ENCODE peak calls at places on chromosome 1, in eight cellular contexts. One of them, this sample, is unnamed.

GRCh38 chr1:168583571-168583970 is 7.2 kb downstream of the XCL1 start:
- DNase-seq in epithelial cell of esophagus: peak
- DNase-seq in endothelial cell: no peak
- DNase-seq in AG20443: no peak
- DNase-seq in Panc1: no peak
- DNase-seq in GM03348: no peak
- DNase-seq in fibroblast of mammary gland: no peak
- DNase-seq in SHP77 treated with DMSO at 0.1 percent for 48 hours: no peak
- DNase-seq in this sample: no peak

GRCh38 chr1:61244114-61244513 is 161.8 kb downstream of the NFIA start:
- DNase-seq in epithelial cell of esophagus: peak
- DNase-seq in endothelial cell: no peak
- DNase-seq in AG20443: peak
- DNase-seq in Panc1: no peak
- DNase-seq in GM03348: peak
- DNase-seq in fibroblast of mammary gland: peak
- DNase-seq in SHP77 treated with DMSO at 0.1 percent for 48 hours: no peak
- DNase-seq in this sample: no peak

GRCh38 chr1:116534014-116534739 is 36.6 kb downstream of the CD58 start:
- DNase-seq in epithelial cell of esophagus: no peak
- DNase-seq in endothelial cell: no peak
- DNase-seq in AG20443: no peak
- DNase-seq in Panc1: no peak
- DNase-seq in GM03348: no peak
- DNase-seq in fibroblast of mammary gland: no peak
- DNase-seq in SHP77 treated with DMSO at 0.1 percent for 48 hours: no peak
- DNase-seq in this sample: no peak

GRCh38 chr1:111538343-111539035 is 35.1 kb upstream of the ADORA3 start:
- DNase-seq in epithelial cell of esophagus: no peak
- DNase-seq in endothelial cell: no peak
- DNase-seq in AG20443: peak
- DNase-seq in Panc1: no peak
- DNase-seq in GM03348: peak
- DNase-seq in fibroblast of mammary gland: peak
- DNase-seq in SHP77 treated with DMSO at 0.1 percent for 48 hours: no peak
- DNase-seq in this sample: no peak

GRCh38 chr1:39955547-39956539 is 898 bp downstream of the MFSD2A start:
- DNase-seq in epithelial cell of esophagus: peak
- DNase-seq in endothelial cell: no peak
- DNase-seq in AG20443: peak
- DNase-seq in Panc1: no peak
- DNase-seq in GM03348: peak
- DNase-seq in fibroblast of mammary gland: peak
- DNase-seq in SHP77 treated with DMSO at 0.1 percent for 48 hours: peak
- DNase-seq in this sample: no peak

GRCh38 chr1:51990478-51990965 is at the start of gene RAB3B:
- DNase-seq in epithelial cell of esophagus: peak
- DNase-seq in endothelial cell: peak
- DNase-seq in AG20443: peak
- DNase-seq in Panc1: no peak
- DNase-seq in GM03348: peak
- DNase-seq in fibroblast of mammary gland: peak
- DNase-seq in SHP77 treated with DMSO at 0.1 percent for 48 hours: peak
- DNase-seq in this sample: no peak

GRCh38 chr1:84505167-84506001 is 802 bp upstream of the SPATA1 start:
- DNase-seq in epithelial cell of esophagus: peak
- DNase-seq in endothelial cell: no peak
- DNase-seq in AG20443: peak
- DNase-seq in Panc1: no peak
- DNase-seq in GM03348: peak
- DNase-seq in fibroblast of mammary gland: peak
- DNase-seq in SHP77 treated with DMSO at 0.1 percent for 48 hours: peak
- DNase-seq in this sample: no peak

GRCh38 chr1:25223471-25223870 is 8.8 kb downstream of the SYF2 start:
- DNase-seq in epithelial cell of esophagus: peak
- DNase-seq in endothelial cell: no peak
- DNase-seq in AG20443: no peak
- DNase-seq in Panc1: no peak
- DNase-seq in GM03348: peak
- DNase-seq in fibroblast of mammary gland: no peak
- DNase-seq in SHP77 treated with DMSO at 0.1 percent for 48 hours: no peak
- DNase-seq in this sample: no peak

GRCh38 chr1:202189919-202190715 is 3.5 kb upstream of the LGR6 start:
- DNase-seq in epithelial cell of esophagus: no peak
- DNase-seq in endothelial cell: peak
- DNase-seq in AG20443: no peak
- DNase-seq in Panc1: no peak
- DNase-seq in GM03348: no peak
- DNase-seq in fibroblast of mammary gland: no peak
- DNase-seq in SHP77 treated with DMSO at 0.1 percent for 48 hours: no peak
- DNase-seq in this sample: no peak

GRCh38 chr1:207414606-207415108 is 39.5 kb upstream of the CR2 start:
- DNase-seq in epithelial cell of esophagus: no peak
- DNase-seq in endothelial cell: no peak
- DNase-seq in AG20443: no peak
- DNase-seq in Panc1: no peak
- DNase-seq in GM03348: no peak
- DNase-seq in fibroblast of mammary gland: no peak
- DNase-seq in SHP77 treated with DMSO at 0.1 percent for 48 hours: no peak
- DNase-seq in this sample: no peak

GRCh38 chr1:17365271-17365670 is 6.7 kb upstream of the PADI6 start:
- DNase-seq in epithelial cell of esophagus: peak
- DNase-seq in endothelial cell: no peak
- DNase-seq in AG20443: no peak
- DNase-seq in Panc1: no peak
- DNase-seq in GM03348: no peak
- DNase-seq in fibroblast of mammary gland: no peak
- DNase-seq in SHP77 treated with DMSO at 0.1 percent for 48 hours: no peak
- DNase-seq in this sample: no peak

GRCh38 chr1:45802343-45803298 is 791 bp upstream of the MAST2 start:
- DNase-seq in epithelial cell of esophagus: peak
- DNase-seq in endothelial cell: peak
- DNase-seq in AG20443: peak
- DNase-seq in Panc1: peak
- DNase-seq in GM03348: peak
- DNase-seq in fibroblast of mammary gland: peak
- DNase-seq in SHP77 treated with DMSO at 0.1 percent for 48 hours: peak
- DNase-seq in this sample: peak

GRCh38 chr1:110508038-110508437 is 10.9 kb downstream of the KCNA10 start:
- DNase-seq in epithelial cell of esophagus: peak
- DNase-seq in endothelial cell: peak
- DNase-seq in AG20443: peak
- DNase-seq in Panc1: no peak
- DNase-seq in GM03348: peak
- DNase-seq in fibroblast of mammary gland: no peak
- DNase-seq in SHP77 treated with DMSO at 0.1 percent for 48 hours: no peak
- DNase-seq in this sample: no peak

GRCh38 chr1:55547441-55547840 is 332.3 kb upstream of the USP24 start:
- DNase-seq in epithelial cell of esophagus: no peak
- DNase-seq in endothelial cell: no peak
- DNase-seq in AG20443: no peak
- DNase-seq in Panc1: no peak
- DNase-seq in GM03348: no peak
- DNase-seq in fibroblast of mammary gland: peak
- DNase-seq in SHP77 treated with DMSO at 0.1 percent for 48 hours: no peak
- DNase-seq in this sample: no peak

GRCh38 chr1:162371611-162372010 is 5.0 kb downstream of the SPATA46 start:
- DNase-seq in epithelial cell of esophagus: peak
- DNase-seq in endothelial cell: no peak
- DNase-seq in AG20443: no peak
- DNase-seq in Panc1: no peak
- DNase-seq in GM03348: no peak
- DNase-seq in fibroblast of mammary gland: no peak
- DNase-seq in SHP77 treated with DMSO at 0.1 percent for 48 hours: no peak
- DNase-seq in this sample: no peak

GRCh38 chr1:206004269-206004800 is 1.1 kb upstream of the RAB7B start:
- DNase-seq in epithelial cell of esophagus: peak
- DNase-seq in endothelial cell: no peak
- DNase-seq in AG20443: no peak
- DNase-seq in Panc1: no peak
- DNase-seq in GM03348: no peak
- DNase-seq in fibroblast of mammary gland: no peak
- DNase-seq in SHP77 treated with DMSO at 0.1 percent for 48 hours: no peak
- DNase-seq in this sample: no peak

GRCh38 chr1:112872551-112872962 is 83.4 kb downstream of the SLC16A1 start:
- DNase-seq in epithelial cell of esophagus: no peak
- DNase-seq in endothelial cell: no peak
- DNase-seq in AG20443: no peak
- DNase-seq in Panc1: no peak
- DNase-seq in GM03348: no peak
- DNase-seq in fibroblast of mammary gland: no peak
- DNase-seq in SHP77 treated with DMSO at 0.1 percent for 48 hours: no peak
- DNase-seq in this sample: no peak

GRCh38 chr1:68269637-68270430 is 37.5 kb upstream of the WLS start:
- DNase-seq in epithelial cell of esophagus: peak
- DNase-seq in endothelial cell: no peak
- DNase-seq in AG20443: peak
- DNase-seq in Panc1: peak
- DNase-seq in GM03348: peak
- DNase-seq in fibroblast of mammary gland: peak
- DNase-seq in SHP77 treated with DMSO at 0.1 percent for 48 hours: no peak
- DNase-seq in this sample: no peak

GRCh38 chr1:1144122-1144842 is 28.4 kb upstream of the C1orf159 start:
- DNase-seq in epithelial cell of esophagus: peak
- DNase-seq in endothelial cell: no peak
- DNase-seq in AG20443: no peak
- DNase-seq in Panc1: no peak
- DNase-seq in GM03348: no peak
- DNase-seq in fibroblast of mammary gland: no peak
- DNase-seq in SHP77 treated with DMSO at 0.1 percent for 48 hours: peak
- DNase-seq in this sample: no peak

GRCh38 chr1:146012703-146013565 is 8.6 kb downstream of the HJV start:
- DNase-seq in epithelial cell of esophagus: peak
- DNase-seq in endothelial cell: peak
- DNase-seq in AG20443: peak
- DNase-seq in Panc1: peak
- DNase-seq in GM03348: peak
- DNase-seq in fibroblast of mammary gland: peak
- DNase-seq in SHP77 treated with DMSO at 0.1 percent for 48 hours: peak
- DNase-seq in this sample: no peak